ENCODE peak calls at places on chromosomes 1 and 21, in four cellular contexts. P is IMR-90, D is PC-9, N is left lung. X is an unnamed sample.

GRCh38 chr1:25774921-25775774 is 24.8 kb upstream of the SELENON start:
- DNase-seq in P (no peak), D (peak; percentile 25), N (no peak), X (no peak)

GRCh38 chr1:237873487-237873927 is 17.2 kb downstream of the ZP4 start:
- DNase-seq in P (peak; percentile 64), D (peak; percentile 9), N (no peak), X (no peak)

GRCh38 chr1:229334716-229335115 is 8.1 kb downstream of the CCSAP start:
- DNase-seq in P (no peak), D (no peak), N (no peak), X (no peak)

GRCh38 chr1:101112051-101112770 is 86.6 kb upstream of the DPH5 start:
- DNase-seq in P (no peak), D (no peak), N (peak; percentile 80), X (peak; percentile 66)

GRCh38 chr1:64082459-64082858 is 121.0 kb upstream of the UBE2U start:
- DNase-seq in P (peak; percentile 61), D (no peak), N (no peak), X (peak; percentile 65)

GRCh38 chr1:37270639-37271038 is 203.7 kb upstream of the ZC3H12A start:
- DNase-seq in P (no peak), D (no peak), N (no peak), X (no peak)

GRCh38 chr1:21875621-21876063 is 61.5 kb downstream of the HSPG2 start:
- DNase-seq in P (no peak), D (no peak), N (peak; percentile 55), X (no peak)

GRCh38 chr1:6785721-6786505 is 659 bp downstream of the CAMTA1 start:
- DNase-seq in P (peak; percentile 15), D (peak; percentile 41), N (peak; percentile 85), X (no peak)

GRCh38 chr1:162193815-162194214 is 124.3 kb downstream of the NOS1AP start:
- DNase-seq in P (no peak), D (no peak), N (no peak), X (no peak)

GRCh38 chr1:111747282-111747734 is 8.1 kb upstream of the INKA2 start:
- DNase-seq in P (peak; percentile 77), D (peak; percentile 44), N (no peak), X (no peak)

GRCh38 chr1:2411801-2412394 is 466 bp downstream of the PEX10 start:
- DNase-seq in P (no peak), D (no peak), N (peak; percentile 82), X (no peak)

GRCh38 chr1:232793944-232794343 is 11.3 kb upstream of the MAP10 start:
- DNase-seq in P (peak; percentile 74), D (no peak), N (no peak), X (no peak)

GRCh38 chr1:196608401-196609113 is at the start of gene KCNT2:
- DNase-seq in P (peak; percentile 29), D (peak; percentile 15), N (peak; percentile 78), X (no peak)

GRCh38 chr1:113018911-113019310 is 54.1 kb upstream of the LRIG2 start:
- DNase-seq in P (no peak), D (no peak), N (no peak), X (no peak)

GRCh38 chr1:172969611-172970010 is 81.1 kb downstream of the TNFSF18 start:
- DNase-seq in P (peak; percentile 84), D (no peak), N (no peak), X (no peak)

GRCh38 chr21:43982489-43983078 is 29.5 kb upstream of the TRAPPC10 start:
- DNase-seq in P (no peak), D (no peak), N (peak; percentile 50), X (no peak)

GRCh38 chr21:25903599-25903998 is 168.8 kb downstream of the GABPA start:
- DNase-seq in P (no peak), D (no peak), N (no peak), X (no peak)

GRCh38 chr1:65395887-65396612 is 24.4 kb upstream of the LEPR start:
- DNase-seq in P (peak; percentile 59), D (no peak), N (no peak), X (no peak)

GRCh38 chr1:42482635-42483153 is 19.6 kb downstream of the CCDC30 start:
- DNase-seq in P (no peak), D (no peak), N (no peak), X (no peak)

GRCh38 chr1:167518331-167518700 is at the start of gene CD247:
- DNase-seq in P (no peak), D (no peak), N (no peak), X (no peak)

GRCh38 chr1:92495392-92496066 is 8.8 kb upstream of the GFI1 start:
- DNase-seq in P (no peak), D (no peak), N (no peak), X (no peak)

GRCh38 chr1:84168783-84169182 is 24.7 kb downstream of the PRKACB start:
- DNase-seq in P (no peak), D (no peak), N (no peak), X (no peak)

GRCh38 chr1:62045579-62045978 is 149.1 kb upstream of the L1TD1 start:
- DNase-seq in P (no peak), D (no peak), N (no peak), X (no peak)

GRCh38 chr1:209012443-209013196 is 570.9 kb upstream of the CAMK1G start:
- DNase-seq in P (no peak), D (no peak), N (no peak), X (no peak)

GRCh38 chr1:207911983-207912760 is 1.2 kb upstream of the CD34 start:
- DNase-seq in P (no peak), D (no peak), N (no peak), X (no peak)
- H3K27me3 ChIP-seq in P (peaks cover 25% of the 10 kb centered on the region), D (peaks cover 5% of the 10 kb centered on the region), N (peaks cover 23% of the 10 kb centered on the region), X (no peaks in the 10 kb centered on the region)

GRCh38 chr21:37384416-37384815 is 17.8 kb downstream of the DYRK1A start:
- DNase-seq in P (no peak), D (no peak), N (no peak), X (no peak)
- H3K9me3 ChIP-seq in P (peaks cover 4% of the 10 kb centered on the region), D (no peaks in the 10 kb centered on the region), N (no peaks in the 10 kb centered on the region), X (no peaks in the 10 kb centered on the region)

GRCh38 chr1:182770193-182770592 is 19.4 kb upstream of the NPL start:
- DNase-seq in P (no peak), D (no peak), N (no peak), X (no peak)

GRCh38 chr1:182766881-182767645 is 22.5 kb upstream of the NPL start:
- DNase-seq in P (no peak), D (no peak), N (no peak), X (no peak)

GRCh38 chr1:182766050-182766449 is 23.5 kb upstream of the NPL start:
- DNase-seq in P (no peak), D (no peak), N (no peak), X (no peak)

GRCh38 chr1:182768973-182769372 is 20.6 kb upstream of the NPL start:
- DNase-seq in P (no peak), D (no peak), N (no peak), X (no peak)

DNA sequence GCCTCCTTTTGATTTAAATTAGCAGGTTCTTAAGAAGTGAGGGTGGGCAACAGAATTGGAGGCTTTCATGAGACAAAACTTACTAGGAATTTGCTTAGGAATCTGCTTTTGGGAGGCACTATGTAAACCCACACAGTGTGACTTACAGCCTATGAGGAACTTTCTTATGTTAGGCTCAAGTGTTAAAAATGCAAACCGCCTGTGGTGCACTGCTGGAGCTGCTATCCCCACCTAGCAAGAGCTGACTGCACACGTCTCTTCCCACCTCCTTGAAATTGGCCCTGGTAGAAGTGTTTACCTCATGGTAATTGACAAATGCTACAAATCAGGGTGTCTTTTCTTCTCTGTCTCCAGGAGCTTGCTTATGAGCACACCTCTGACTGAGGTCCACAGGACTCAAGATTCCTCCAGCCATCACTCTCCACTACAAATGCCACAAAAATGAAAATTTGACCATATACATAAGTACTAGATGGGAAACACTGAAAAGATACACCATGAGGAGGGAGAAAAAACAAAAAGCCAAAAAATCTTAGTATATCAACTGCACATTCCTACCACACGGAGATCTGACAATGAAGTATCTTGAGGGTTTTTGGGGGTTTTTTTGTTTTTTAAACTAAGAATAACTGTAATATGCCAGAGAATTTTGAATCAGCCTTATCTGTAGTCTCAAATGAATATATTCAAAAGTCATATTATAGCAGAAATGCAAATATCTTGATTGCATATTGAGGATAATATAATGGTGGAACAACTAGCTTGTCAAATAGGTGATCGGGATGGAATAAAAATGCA is 18.2 kb upstream of the NPL start:
- DNase-seq in P (no peak), D (no peak), N (no peak), X (no peak)
- TF ChIP-seq CTCF in P (peak; percentile 17), D (peak; percentile 39), N (no peak), X (no peak)

GRCh38 chr1:18796950-18797349 is 62.5 kb downstream of the TAS1R2 start:
- DNase-seq in P (no peak), D (no peak), N (no peak), X (no peak)
- H3K27me3 ChIP-seq in P (peaks cover 3% of the 10 kb centered on the region), D (peaks cover 32% of the 10 kb centered on the region), N (no peaks in the 10 kb centered on the region), X (no peaks in the 10 kb centered on the region)

GRCh38 chr1:80582980-80583379 is 1217.8 kb upstream of the ADGRL2 start:
- DNase-seq in P (no peak), D (no peak), N (no peak), X (no peak)
- H3K9me3 ChIP-seq in P (no peaks in the 10 kb centered on the region), D (peaks cover 9% of the 10 kb centered on the region), N (peaks cover 36% of the 10 kb centered on the region), X (no peaks in the 10 kb centered on the region)

GRCh38 chr1:35807614-35808375 is at the start of gene AGO4:
- DNase-seq in P (peak; percentile 33), D (peak; percentile 52), N (peak; percentile 93), X (peak; percentile 18)
- TF ChIP-seq CTCF in P (no peak), D (no peak), N (no peak), X (peak; percentile 7)

GRCh38 chr1:174022080-174022975 is at the start of gene RC3H1:
- DNase-seq in P (peak; percentile 75), D (peak; percentile 90), N (peak; percentile 99), X (peak; percentile 92)
- H3K27me3 ChIP-seq in P (no peaks in the 10 kb centered on the region), D (no peaks in the 10 kb centered on the region), N (no peaks in the 10 kb centered on the region), X (no peaks in the 10 kb centered on the region)

GRCh38 chr1:221101792-221102191 is 222.5 kb downstream of the HLX start:
- DNase-seq in P (peak; percentile 76), D (no peak), N (no peak), X (no peak)

GRCh38 chr1:221099747-221100146 is 220.5 kb downstream of the HLX start:
- DNase-seq in P (no peak), D (no peak), N (no peak), X (no peak)

GRCh38 chr1:221100196-221100950 is 221.1 kb downstream of the HLX start:
- DNase-seq in P (peak; percentile 86), D (peak; percentile 6), N (no peak), X (no peak)

GRCh38 chr1:221104596-221104995 is 225.4 kb downstream of the HLX start:
- DNase-seq in P (no peak), D (no peak), N (no peak), X (no peak)

DNA sequence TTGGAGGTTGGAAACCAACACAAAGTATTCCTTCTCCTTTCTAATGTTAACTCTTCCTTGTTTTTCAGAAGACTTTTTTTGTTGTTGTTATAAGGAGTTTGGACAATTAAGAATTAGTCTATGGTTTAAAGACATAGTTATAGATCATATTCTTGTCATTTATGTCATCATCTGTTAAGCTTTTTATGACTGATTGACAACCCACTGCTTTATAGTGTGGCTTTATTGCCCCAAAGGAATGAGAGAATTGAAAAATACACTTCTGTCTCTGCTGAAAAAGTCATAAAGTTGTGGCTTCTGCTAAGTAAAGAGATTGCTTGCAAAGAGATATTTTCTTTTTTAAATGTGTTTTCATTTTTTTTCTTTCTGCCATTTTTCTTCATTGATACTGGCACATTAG is 223.0 kb downstream of the HLX start:
- DNase-seq in P (no peak), D (no peak), N (no peak), X (no peak)
- H3K9me3 ChIP-seq in P (peaks cover 6% of the 10 kb centered on the region), D (no peaks in the 10 kb centered on the region), N (no peaks in the 10 kb centered on the region), X (no peaks in the 10 kb centered on the region)

X was measured in ascending aorta.